ENCODE peak calls at places on chromosomes 13 and 19, in eight cellular contexts. One of them, this sample, is unnamed.

GRCh38 chr13:102825921-102826706 is 19.7 kb upstream of the ERCC5 start:
- DNase-seq in RWPE1: peak
- DNase-seq in amygdala: no peak
- DNase-seq in left ventricle myocardium inferior: no peak
- DNase-seq in activated CD4-positive, alpha-beta T cell treated with anti-CD3 and anti-CD28 coated beads, Interleukin-2, amount 50 U/mL, for 48 hours: no peak
- DNase-seq in kidney tubule cell: peak
- DNase-seq in left kidney: no peak
- DNase-seq in pulmonary artery endothelial cell: no peak
- DNase-seq in this sample: peak

GRCh38 chr19:20351244-20351643 is 184.2 kb downstream of the ZNF486 start:
- DNase-seq in RWPE1: no peak
- DNase-seq in amygdala: no peak
- DNase-seq in left ventricle myocardium inferior: no peak
- DNase-seq in activated CD4-positive, alpha-beta T cell treated with anti-CD3 and anti-CD28 coated beads, Interleukin-2, amount 50 U/mL, for 48 hours: no peak
- DNase-seq in kidney tubule cell: no peak
- DNase-seq in left kidney: peak
- DNase-seq in pulmonary artery endothelial cell: no peak
- DNase-seq in this sample: no peak

GRCh38 chr13:74206061-74206561 is 71.9 kb upstream of the KLF12 start:
- DNase-seq in RWPE1: no peak
- DNase-seq in amygdala: no peak
- DNase-seq in left ventricle myocardium inferior: no peak
- DNase-seq in activated CD4-positive, alpha-beta T cell treated with anti-CD3 and anti-CD28 coated beads, Interleukin-2, amount 50 U/mL, for 48 hours: no peak
- DNase-seq in kidney tubule cell: peak
- DNase-seq in left kidney: no peak
- DNase-seq in pulmonary artery endothelial cell: no peak
- DNase-seq in this sample: peak

GRCh38 chr13:42396501-42396900 is 124.5 kb downstream of the AKAP11 start:
- DNase-seq in RWPE1: no peak
- DNase-seq in amygdala: no peak
- DNase-seq in left ventricle myocardium inferior: no peak
- DNase-seq in activated CD4-positive, alpha-beta T cell treated with anti-CD3 and anti-CD28 coated beads, Interleukin-2, amount 50 U/mL, for 48 hours: peak
- DNase-seq in kidney tubule cell: peak
- DNase-seq in left kidney: no peak
- DNase-seq in pulmonary artery endothelial cell: no peak
- DNase-seq in this sample: no peak

GRCh38 chr13:97298816-97299215 is 76.7 kb downstream of the MBNL2 start:
- DNase-seq in RWPE1: no peak
- DNase-seq in amygdala: no peak
- DNase-seq in left ventricle myocardium inferior: no peak
- DNase-seq in activated CD4-positive, alpha-beta T cell treated with anti-CD3 and anti-CD28 coated beads, Interleukin-2, amount 50 U/mL, for 48 hours: no peak
- DNase-seq in kidney tubule cell: peak
- DNase-seq in left kidney: peak
- DNase-seq in pulmonary artery endothelial cell: no peak
- DNase-seq in this sample: peak

GRCh38 chr13:40653558-40654318 is 12.7 kb downstream of the FOXO1 start:
- DNase-seq in RWPE1: no peak
- DNase-seq in amygdala: no peak
- DNase-seq in left ventricle myocardium inferior: no peak
- DNase-seq in activated CD4-positive, alpha-beta T cell treated with anti-CD3 and anti-CD28 coated beads, Interleukin-2, amount 50 U/mL, for 48 hours: no peak
- DNase-seq in kidney tubule cell: no peak
- DNase-seq in left kidney: peak
- DNase-seq in pulmonary artery endothelial cell: no peak
- DNase-seq in this sample: no peak

GRCh38 chr13:108924154-108924940 is 294.9 kb downstream of the MYO16 start:
- DNase-seq in RWPE1: no peak
- DNase-seq in amygdala: no peak
- DNase-seq in left ventricle myocardium inferior: no peak
- DNase-seq in activated CD4-positive, alpha-beta T cell treated with anti-CD3 and anti-CD28 coated beads, Interleukin-2, amount 50 U/mL, for 48 hours: no peak
- DNase-seq in kidney tubule cell: peak
- DNase-seq in left kidney: no peak
- DNase-seq in pulmonary artery endothelial cell: no peak
- DNase-seq in this sample: peak

GRCh38 chr19:57110592-57111328 is 9.0 kb upstream of the USP29 start:
- DNase-seq in RWPE1: no peak
- DNase-seq in amygdala: no peak
- DNase-seq in left ventricle myocardium inferior: no peak
- DNase-seq in activated CD4-positive, alpha-beta T cell treated with anti-CD3 and anti-CD28 coated beads, Interleukin-2, amount 50 U/mL, for 48 hours: no peak
- DNase-seq in kidney tubule cell: no peak
- DNase-seq in left kidney: no peak
- DNase-seq in pulmonary artery endothelial cell: no peak
- DNase-seq in this sample: no peak

GRCh38 chr13:32428581-32429072 is 697 bp upstream of the N4BP2L1 start:
- DNase-seq in RWPE1: no peak
- DNase-seq in amygdala: no peak
- DNase-seq in left ventricle myocardium inferior: no peak
- DNase-seq in activated CD4-positive, alpha-beta T cell treated with anti-CD3 and anti-CD28 coated beads, Interleukin-2, amount 50 U/mL, for 48 hours: no peak
- DNase-seq in kidney tubule cell: peak
- DNase-seq in left kidney: peak
- DNase-seq in pulmonary artery endothelial cell: no peak
- DNase-seq in this sample: peak

GRCh38 chr19:18629166-18630088 is 7.4 kb upstream of the KLHL26 start:
- DNase-seq in RWPE1: no peak
- DNase-seq in amygdala: peak
- DNase-seq in left ventricle myocardium inferior: peak
- DNase-seq in activated CD4-positive, alpha-beta T cell treated with anti-CD3 and anti-CD28 coated beads, Interleukin-2, amount 50 U/mL, for 48 hours: no peak
- DNase-seq in kidney tubule cell: no peak
- DNase-seq in left kidney: peak
- DNase-seq in pulmonary artery endothelial cell: no peak
- DNase-seq in this sample: no peak

GRCh38 chr13:114118086-114118762 is 14.2 kb downstream of the RASA3 start:
- DNase-seq in RWPE1: no peak
- DNase-seq in amygdala: no peak
- DNase-seq in left ventricle myocardium inferior: no peak
- DNase-seq in activated CD4-positive, alpha-beta T cell treated with anti-CD3 and anti-CD28 coated beads, Interleukin-2, amount 50 U/mL, for 48 hours: no peak
- DNase-seq in kidney tubule cell: no peak
- DNase-seq in left kidney: no peak
- DNase-seq in pulmonary artery endothelial cell: no peak
- DNase-seq in this sample: no peak

GRCh38 chr19:18438331-18439024 is 545 bp upstream of the ISYNA1 start:
- DNase-seq in RWPE1: no peak
- DNase-seq in amygdala: no peak
- DNase-seq in left ventricle myocardium inferior: peak
- DNase-seq in activated CD4-positive, alpha-beta T cell treated with anti-CD3 and anti-CD28 coated beads, Interleukin-2, amount 50 U/mL, for 48 hours: no peak
- DNase-seq in kidney tubule cell: no peak
- DNase-seq in left kidney: peak
- DNase-seq in pulmonary artery endothelial cell: no peak
- DNase-seq in this sample: peak

GRCh38 chr13:51066091-51066831 is 44.8 kb downstream of the C13orf42 start:
- DNase-seq in RWPE1: no peak
- DNase-seq in amygdala: no peak
- DNase-seq in left ventricle myocardium inferior: no peak
- DNase-seq in activated CD4-positive, alpha-beta T cell treated with anti-CD3 and anti-CD28 coated beads, Interleukin-2, amount 50 U/mL, for 48 hours: no peak
- DNase-seq in kidney tubule cell: peak
- DNase-seq in left kidney: peak
- DNase-seq in pulmonary artery endothelial cell: no peak
- DNase-seq in this sample: peak

GRCh38 chr19:12494260-12494860 is 9.7 kb upstream of the ZNF709 start:
- DNase-seq in RWPE1: no peak
- DNase-seq in amygdala: no peak
- DNase-seq in left ventricle myocardium inferior: no peak
- DNase-seq in activated CD4-positive, alpha-beta T cell treated with anti-CD3 and anti-CD28 coated beads, Interleukin-2, amount 50 U/mL, for 48 hours: no peak
- DNase-seq in kidney tubule cell: no peak
- DNase-seq in left kidney: peak
- DNase-seq in pulmonary artery endothelial cell: no peak
- DNase-seq in this sample: no peak

GRCh38 chr13:19927117-19927734 is 31.3 kb upstream of the ZMYM2 start:
- DNase-seq in RWPE1: peak
- DNase-seq in amygdala: no peak
- DNase-seq in left ventricle myocardium inferior: no peak
- DNase-seq in activated CD4-positive, alpha-beta T cell treated with anti-CD3 and anti-CD28 coated beads, Interleukin-2, amount 50 U/mL, for 48 hours: no peak
- DNase-seq in kidney tubule cell: peak
- DNase-seq in left kidney: peak
- DNase-seq in pulmonary artery endothelial cell: no peak
- DNase-seq in this sample: peak

GRCh38 chr19:49020931-49021895 is 2.9 kb downstream of the CGB3 start:
- DNase-seq in RWPE1: no peak
- DNase-seq in amygdala: no peak
- DNase-seq in left ventricle myocardium inferior: no peak
- DNase-seq in activated CD4-positive, alpha-beta T cell treated with anti-CD3 and anti-CD28 coated beads, Interleukin-2, amount 50 U/mL, for 48 hours: no peak
- DNase-seq in kidney tubule cell: peak
- DNase-seq in left kidney: peak
- DNase-seq in pulmonary artery endothelial cell: no peak
- DNase-seq in this sample: no peak

GRCh38 chr13:45335397-45336024 is 5.5 kb downstream of the TPT1 start:
- DNase-seq in RWPE1: no peak
- DNase-seq in amygdala: no peak
- DNase-seq in left ventricle myocardium inferior: no peak
- DNase-seq in activated CD4-positive, alpha-beta T cell treated with anti-CD3 and anti-CD28 coated beads, Interleukin-2, amount 50 U/mL, for 48 hours: no peak
- DNase-seq in kidney tubule cell: no peak
- DNase-seq in left kidney: no peak
- DNase-seq in pulmonary artery endothelial cell: no peak
- DNase-seq in this sample: no peak

GRCh38 chr19:29381353-29382203 is 144.2 kb upstream of the VSTM2B start:
- DNase-seq in RWPE1: no peak
- DNase-seq in amygdala: no peak
- DNase-seq in left ventricle myocardium inferior: no peak
- DNase-seq in activated CD4-positive, alpha-beta T cell treated with anti-CD3 and anti-CD28 coated beads, Interleukin-2, amount 50 U/mL, for 48 hours: no peak
- DNase-seq in kidney tubule cell: no peak
- DNase-seq in left kidney: no peak
- DNase-seq in pulmonary artery endothelial cell: no peak
- DNase-seq in this sample: no peak

GRCh38 chr19:5903054-5903501 is 512 bp downstream of the NDUFA11 start:
- DNase-seq in RWPE1: peak
- DNase-seq in amygdala: no peak
- DNase-seq in left ventricle myocardium inferior: no peak
- DNase-seq in activated CD4-positive, alpha-beta T cell treated with anti-CD3 and anti-CD28 coated beads, Interleukin-2, amount 50 U/mL, for 48 hours: no peak
- DNase-seq in kidney tubule cell: peak
- DNase-seq in left kidney: no peak
- DNase-seq in pulmonary artery endothelial cell: no peak
- DNase-seq in this sample: peak

GRCh38 chr13:97306646-97307045 is 84.5 kb downstream of the MBNL2 start:
- DNase-seq in RWPE1: no peak
- DNase-seq in amygdala: no peak
- DNase-seq in left ventricle myocardium inferior: no peak
- DNase-seq in activated CD4-positive, alpha-beta T cell treated with anti-CD3 and anti-CD28 coated beads, Interleukin-2, amount 50 U/mL, for 48 hours: no peak
- DNase-seq in kidney tubule cell: peak
- DNase-seq in left kidney: peak
- DNase-seq in pulmonary artery endothelial cell: no peak
- DNase-seq in this sample: no peak

GRCh38 chr13:21150013-21150412 is 26.3 kb downstream of the SKA3 start:
- DNase-seq in RWPE1: no peak
- DNase-seq in amygdala: no peak
- DNase-seq in left ventricle myocardium inferior: no peak
- DNase-seq in activated CD4-positive, alpha-beta T cell treated with anti-CD3 and anti-CD28 coated beads, Interleukin-2, amount 50 U/mL, for 48 hours: no peak
- DNase-seq in kidney tubule cell: no peak
- DNase-seq in left kidney: no peak
- DNase-seq in pulmonary artery endothelial cell: no peak
- DNase-seq in this sample: no peak

GRCh38 chr19:53908106-53908932 is 759 bp upstream of the CACNG7 start:
- DNase-seq in RWPE1: peak
- DNase-seq in amygdala: peak
- DNase-seq in left ventricle myocardium inferior: no peak
- DNase-seq in activated CD4-positive, alpha-beta T cell treated with anti-CD3 and anti-CD28 coated beads, Interleukin-2, amount 50 U/mL, for 48 hours: peak
- DNase-seq in kidney tubule cell: peak
- DNase-seq in left kidney: peak
- DNase-seq in pulmonary artery endothelial cell: no peak
- DNase-seq in this sample: peak

GRCh38 chr19:33403221-33403972 is 29.9 kb downstream of the CEBPG start:
- DNase-seq in RWPE1: no peak
- DNase-seq in amygdala: no peak
- DNase-seq in left ventricle myocardium inferior: no peak
- DNase-seq in activated CD4-positive, alpha-beta T cell treated with anti-CD3 and anti-CD28 coated beads, Interleukin-2, amount 50 U/mL, for 48 hours: no peak
- DNase-seq in kidney tubule cell: no peak
- DNase-seq in left kidney: no peak
- DNase-seq in pulmonary artery endothelial cell: no peak
- DNase-seq in this sample: no peak

GRCh38 chr19:44757735-44758505 is 9.4 kb downstream of the BCL3 start:
- DNase-seq in RWPE1: no peak
- DNase-seq in amygdala: peak
- DNase-seq in left ventricle myocardium inferior: peak
- DNase-seq in activated CD4-positive, alpha-beta T cell treated with anti-CD3 and anti-CD28 coated beads, Interleukin-2, amount 50 U/mL, for 48 hours: no peak
- DNase-seq in kidney tubule cell: no peak
- DNase-seq in left kidney: peak
- DNase-seq in pulmonary artery endothelial cell: no peak
- DNase-seq in this sample: peak

GRCh38 chr19:49150106-49150943 is 4.9 kb downstream of the HRC start:
- DNase-seq in RWPE1: peak
- DNase-seq in amygdala: peak
- DNase-seq in left ventricle myocardium inferior: peak
- DNase-seq in activated CD4-positive, alpha-beta T cell treated with anti-CD3 and anti-CD28 coated beads, Interleukin-2, amount 50 U/mL, for 48 hours: peak
- DNase-seq in kidney tubule cell: peak
- DNase-seq in left kidney: peak
- DNase-seq in pulmonary artery endothelial cell: no peak
- DNase-seq in this sample: peak

GRCh38 chr19:7607212-7607873 is 11.7 kb downstream of the CAMSAP3 start:
- DNase-seq in RWPE1: no peak
- DNase-seq in amygdala: no peak
- DNase-seq in left ventricle myocardium inferior: no peak
- DNase-seq in activated CD4-positive, alpha-beta T cell treated with anti-CD3 and anti-CD28 coated beads, Interleukin-2, amount 50 U/mL, for 48 hours: no peak
- DNase-seq in kidney tubule cell: no peak
- DNase-seq in left kidney: no peak
- DNase-seq in pulmonary artery endothelial cell: no peak
- DNase-seq in this sample: no peak

GRCh38 chr13:80737513-80737912 is 396.6 kb upstream of the SPRY2 start:
- DNase-seq in RWPE1: no peak
- DNase-seq in amygdala: no peak
- DNase-seq in left ventricle myocardium inferior: peak
- DNase-seq in activated CD4-positive, alpha-beta T cell treated with anti-CD3 and anti-CD28 coated beads, Interleukin-2, amount 50 U/mL, for 48 hours: no peak
- DNase-seq in kidney tubule cell: no peak
- DNase-seq in left kidney: no peak
- DNase-seq in pulmonary artery endothelial cell: no peak
- DNase-seq in this sample: no peak

GRCh38 chr13:106455190-106455589 is 80.3 kb downstream of the EFNB2 start:
- DNase-seq in RWPE1: no peak
- DNase-seq in amygdala: no peak
- DNase-seq in left ventricle myocardium inferior: no peak
- DNase-seq in activated CD4-positive, alpha-beta T cell treated with anti-CD3 and anti-CD28 coated beads, Interleukin-2, amount 50 U/mL, for 48 hours: no peak
- DNase-seq in kidney tubule cell: no peak
- DNase-seq in left kidney: no peak
- DNase-seq in pulmonary artery endothelial cell: no peak
- DNase-seq in this sample: no peak

GRCh38 chr19:52110780-52111179 is 15.2 kb upstream of the ZNF841 start:
- DNase-seq in RWPE1: no peak
- DNase-seq in amygdala: no peak
- DNase-seq in left ventricle myocardium inferior: no peak
- DNase-seq in activated CD4-positive, alpha-beta T cell treated with anti-CD3 and anti-CD28 coated beads, Interleukin-2, amount 50 U/mL, for 48 hours: no peak
- DNase-seq in kidney tubule cell: no peak
- DNase-seq in left kidney: no peak
- DNase-seq in pulmonary artery endothelial cell: no peak
- DNase-seq in this sample: no peak

GRCh38 chr13:107370036-107370785 is 802.3 kb upstream of the ARGLU1 start:
- DNase-seq in RWPE1: peak
- DNase-seq in amygdala: no peak
- DNase-seq in left ventricle myocardium inferior: no peak
- DNase-seq in activated CD4-positive, alpha-beta T cell treated with anti-CD3 and anti-CD28 coated beads, Interleukin-2, amount 50 U/mL, for 48 hours: no peak
- DNase-seq in kidney tubule cell: peak
- DNase-seq in left kidney: peak
- DNase-seq in pulmonary artery endothelial cell: peak
- DNase-seq in this sample: no peak

This sample was measured in trophoblast cell.